ENCODE peak calls at places on chromosomes 1 and 21, in five cellular contexts. One of them, this sample, is unnamed.

GRCh38 chr1:64051801-64052200 is 151.6 kb upstream of the UBE2U start:
- DNase-seq in mesothelial cell of epicardium: no peak
- DNase-seq in endothelial cell: no peak
- DNase-seq in GM20000: no peak
- DNase-seq in ovary: no peak
- DNase-seq in this sample: no peak

GRCh38 chr21:31213787-31214186 is 130.3 kb downstream of the TIAM1 start:
- DNase-seq in ovary: no peak
- DNase-seq in mesothelial cell of epicardium: no peak
- DNase-seq in endothelial cell: no peak
- DNase-seq in GM20000: no peak
- DNase-seq in this sample: no peak

GRCh38 chr1:56788102-56788501 is 31.1 kb downstream of the FYB2 start:
- DNase-seq in ovary: no peak
- DNase-seq in endothelial cell: no peak
- DNase-seq in GM20000: no peak
- DNase-seq in mesothelial cell of epicardium: no peak
- DNase-seq in this sample: no peak

GRCh38 chr1:198108646-198109045 is 48.2 kb upstream of the NEK7 start:
- DNase-seq in GM20000: no peak
- DNase-seq in endothelial cell: no peak
- DNase-seq in ovary: no peak
- DNase-seq in mesothelial cell of epicardium: no peak
- DNase-seq in this sample: no peak

GRCh38 chr1:12505639-12506311 is 112.2 kb downstream of the DHRS3 start:
- DNase-seq in GM20000: no peak
- DNase-seq in endothelial cell: no peak
- DNase-seq in ovary: no peak
- DNase-seq in mesothelial cell of epicardium: no peak
- DNase-seq in this sample: no peak

GRCh38 chr1:30512253-30512921 is 211.0 kb downstream of the MATN1 start:
- DNase-seq in ovary: no peak
- DNase-seq in GM20000: no peak
- DNase-seq in endothelial cell: no peak
- DNase-seq in mesothelial cell of epicardium: no peak
- DNase-seq in this sample: no peak

GRCh38 chr1:23436520-23437354 is 12.2 kb upstream of the TCEA3 start:
- DNase-seq in mesothelial cell of epicardium: no peak
- DNase-seq in ovary: peak
- DNase-seq in endothelial cell: no peak
- DNase-seq in GM20000: no peak
- DNase-seq in this sample: no peak

GRCh38 chr1:145918992-145919939 is 749 bp upstream of the PEX11B start:
- DNase-seq in mesothelial cell of epicardium: no peak
- DNase-seq in ovary: peak
- DNase-seq in endothelial cell: peak
- DNase-seq in GM20000: peak
- DNase-seq in this sample: peak

GRCh38 chr1:20100632-20101355 is 18.5 kb downstream of the PLA2G2D start:
- DNase-seq in endothelial cell: peak
- DNase-seq in ovary: peak
- DNase-seq in mesothelial cell of epicardium: no peak
- DNase-seq in GM20000: peak
- DNase-seq in this sample: no peak

GRCh38 chr1:15417365-15417934 is 7.8 kb downstream of the EFHD2 start:
- DNase-seq in ovary: no peak
- DNase-seq in endothelial cell: no peak
- DNase-seq in GM20000: no peak
- DNase-seq in mesothelial cell of epicardium: no peak
- DNase-seq in this sample: peak

GRCh38 chr1:89259283-89259971 is 13.2 kb downstream of the GBP5 start:
- DNase-seq in ovary: no peak
- DNase-seq in endothelial cell: no peak
- DNase-seq in GM20000: no peak
- DNase-seq in mesothelial cell of epicardium: no peak
- DNase-seq in this sample: no peak

GRCh38 chr1:110689868-110690267 is 15.1 kb upstream of the KCNA3 start:
- DNase-seq in endothelial cell: no peak
- DNase-seq in mesothelial cell of epicardium: no peak
- DNase-seq in GM20000: no peak
- DNase-seq in ovary: no peak
- DNase-seq in this sample: no peak

GRCh38 chr1:110684476-110684875 is 9.7 kb upstream of the KCNA3 start:
- DNase-seq in GM20000: no peak
- DNase-seq in mesothelial cell of epicardium: no peak
- DNase-seq in ovary: no peak
- DNase-seq in endothelial cell: no peak
- DNase-seq in this sample: no peak

GRCh38 chr1:110682898-110683297 is 8.2 kb upstream of the KCNA3 start:
- DNase-seq in endothelial cell: no peak
- DNase-seq in GM20000: no peak
- DNase-seq in mesothelial cell of epicardium: no peak
- DNase-seq in ovary: no peak
- DNase-seq in this sample: no peak

GRCh38 chr1:110687244-110687643 is 12.5 kb upstream of the KCNA3 start:
- DNase-seq in mesothelial cell of epicardium: no peak
- DNase-seq in endothelial cell: no peak
- DNase-seq in ovary: no peak
- DNase-seq in GM20000: no peak
- DNase-seq in this sample: no peak

GRCh38 chr1:110686188-110686587 is 11.4 kb upstream of the KCNA3 start:
- DNase-seq in endothelial cell: no peak
- DNase-seq in GM20000: no peak
- DNase-seq in mesothelial cell of epicardium: no peak
- DNase-seq in ovary: no peak
- DNase-seq in this sample: no peak
- TF ChIP-seq CTCF in endothelial cell: no peak
- TF ChIP-seq CTCF in GM20000: peak
- TF ChIP-seq CTCF in mesothelial cell of epicardium: no peak
- TF ChIP-seq CTCF in ovary: no peak
- TF ChIP-seq CTCF in this sample: peak

GRCh38 chr21:38671716-38672115 is 134.0 kb upstream of the ETS2 start:
- DNase-seq in endothelial cell: no peak
- DNase-seq in GM20000: no peak
- DNase-seq in ovary: no peak
- DNase-seq in mesothelial cell of epicardium: no peak
- DNase-seq in this sample: no peak

GRCh38 chr21:38668067-38668466 is 137.7 kb upstream of the ETS2 start:
- DNase-seq in ovary: no peak
- DNase-seq in endothelial cell: no peak
- DNase-seq in GM20000: no peak
- DNase-seq in mesothelial cell of epicardium: no peak
- DNase-seq in this sample: no peak

GRCh38 chr21:38668501-38668900 is 137.2 kb upstream of the ETS2 start:
- DNase-seq in ovary: no peak
- DNase-seq in endothelial cell: no peak
- DNase-seq in mesothelial cell of epicardium: no peak
- DNase-seq in GM20000: no peak
- DNase-seq in this sample: no peak

GRCh38 chr21:38667466-38667865 is 138.3 kb upstream of the ETS2 start:
- DNase-seq in GM20000: no peak
- DNase-seq in ovary: no peak
- DNase-seq in mesothelial cell of epicardium: no peak
- DNase-seq in endothelial cell: no peak
- DNase-seq in this sample: peak

DNA sequence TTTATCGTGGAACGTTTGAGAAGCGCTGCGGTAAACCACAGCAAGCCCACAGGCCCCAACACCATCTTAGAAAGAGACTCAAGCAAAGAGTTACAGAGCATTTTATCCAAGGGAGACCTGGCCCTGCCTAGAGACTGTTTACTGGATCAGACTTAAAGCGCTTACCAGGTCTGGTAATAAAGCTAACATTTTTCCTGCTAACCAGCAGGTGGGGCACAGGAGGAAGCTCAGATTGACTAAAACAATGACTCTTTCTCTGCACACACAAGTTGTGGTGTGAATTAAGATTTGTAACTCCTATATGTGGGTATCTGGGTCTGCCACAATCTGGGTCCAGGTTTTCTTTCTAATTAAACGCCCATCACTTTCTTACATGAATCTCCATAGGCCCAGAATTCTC is 136.5 kb upstream of the ETS2 start:
- DNase-seq in ovary: no peak
- DNase-seq in endothelial cell: peak
- DNase-seq in GM20000: peak
- DNase-seq in mesothelial cell of epicardium: no peak
- DNase-seq in this sample: no peak
- TF ChIP-seq CTCF in ovary: no peak
- TF ChIP-seq CTCF in endothelial cell: no peak
- TF ChIP-seq CTCF in GM20000: peak
- TF ChIP-seq CTCF in mesothelial cell of epicardium: no peak
- TF ChIP-seq CTCF in this sample: peak

DNA sequence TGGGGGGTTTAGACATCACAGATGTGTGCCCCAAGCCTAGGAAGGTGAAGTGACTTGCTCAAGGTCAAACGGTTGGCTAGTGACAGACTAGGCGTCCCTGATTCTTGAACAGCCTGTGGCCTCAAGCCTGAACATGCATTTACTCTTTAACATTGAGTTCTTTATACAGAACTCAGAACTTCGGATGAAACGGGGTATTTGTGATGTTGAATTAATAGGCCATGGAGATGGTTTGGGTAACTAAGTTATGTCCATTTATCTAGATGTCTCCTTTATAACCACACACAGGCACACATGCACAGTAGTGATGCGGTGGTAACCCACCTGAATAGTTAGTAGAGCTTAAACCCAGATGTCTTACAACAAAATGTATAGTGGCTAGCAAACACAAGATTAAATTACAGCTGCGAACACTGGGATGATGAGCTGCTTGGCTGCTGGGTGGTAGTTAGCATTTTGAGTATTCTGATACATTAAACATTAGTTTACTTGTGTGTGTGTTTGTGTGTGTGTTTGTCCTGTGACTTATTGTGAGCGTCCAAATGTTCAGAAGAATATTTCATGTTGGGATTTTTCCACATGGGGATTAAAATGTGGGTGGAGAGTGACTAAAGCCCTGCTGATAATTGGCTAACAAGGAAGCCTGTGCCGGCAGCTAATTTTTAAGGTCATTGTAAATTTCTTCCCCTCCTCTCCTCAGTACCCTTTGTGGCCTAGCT is 2.3 kb downstream of the ATP1A1 start:
- DNase-seq in ovary: no peak
- DNase-seq in mesothelial cell of epicardium: no peak
- DNase-seq in endothelial cell: no peak
- DNase-seq in GM20000: no peak
- DNase-seq in this sample: no peak
- TF ChIP-seq CTCF in ovary: no peak
- TF ChIP-seq CTCF in mesothelial cell of epicardium: no peak
- TF ChIP-seq CTCF in endothelial cell: no peak
- TF ChIP-seq CTCF in GM20000: no peak
- TF ChIP-seq CTCF in this sample: no peak

GRCh38 chr1:159058751-159059150 is 17.8 kb downstream of the AIM2 start:
- DNase-seq in mesothelial cell of epicardium: no peak
- DNase-seq in GM20000: no peak
- DNase-seq in ovary: no peak
- DNase-seq in endothelial cell: no peak
- DNase-seq in this sample: no peak

GRCh38 chr1:159055181-159055621 is 21.4 kb downstream of the AIM2 start:
- DNase-seq in ovary: no peak
- DNase-seq in mesothelial cell of epicardium: no peak
- DNase-seq in endothelial cell: no peak
- DNase-seq in GM20000: no peak
- DNase-seq in this sample: no peak

GRCh38 chr1:159054427-159054826 is 22.1 kb downstream of the AIM2 start:
- DNase-seq in ovary: no peak
- DNase-seq in mesothelial cell of epicardium: no peak
- DNase-seq in endothelial cell: no peak
- DNase-seq in GM20000: no peak
- DNase-seq in this sample: no peak

GRCh38 chr1:159051436-159051835 is 25.1 kb downstream of the AIM2 start:
- DNase-seq in endothelial cell: no peak
- DNase-seq in mesothelial cell of epicardium: no peak
- DNase-seq in GM20000: no peak
- DNase-seq in ovary: no peak
- DNase-seq in this sample: no peak

DNA sequence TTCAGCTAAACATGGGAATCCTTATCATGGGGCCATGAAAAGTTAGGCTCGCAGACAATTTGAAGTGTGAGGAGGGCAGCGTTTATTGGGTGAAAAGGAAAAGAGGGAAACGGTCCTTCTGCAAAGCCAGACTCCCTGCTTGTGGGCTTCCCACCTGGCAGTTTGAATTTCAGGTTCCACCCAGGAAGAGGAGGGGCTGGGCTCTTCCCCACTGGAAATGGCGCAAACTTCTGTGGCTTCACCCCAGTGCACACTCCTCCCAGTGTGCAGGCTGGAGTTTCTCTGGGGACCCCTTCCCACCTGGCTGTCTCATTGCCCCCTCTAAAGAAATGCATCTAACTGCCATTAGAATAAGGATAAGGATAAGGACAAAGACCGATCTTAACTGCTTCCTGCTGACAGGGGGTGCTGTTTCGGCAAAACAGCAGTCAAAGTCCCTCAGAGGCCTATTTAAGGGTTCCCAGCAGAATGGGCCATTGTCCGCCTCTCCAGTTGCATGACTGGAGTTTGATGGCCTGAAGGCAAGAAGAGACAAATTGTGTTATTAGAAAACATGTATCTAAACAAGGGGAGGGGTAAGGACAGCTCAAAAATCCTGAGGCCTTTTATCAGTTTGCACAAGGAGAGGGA is 20.4 kb downstream of the AIM2 start:
- DNase-seq in mesothelial cell of epicardium: no peak
- DNase-seq in endothelial cell: no peak
- DNase-seq in GM20000: no peak
- DNase-seq in ovary: no peak
- DNase-seq in this sample: no peak
- TF ChIP-seq CTCF in mesothelial cell of epicardium: no peak
- TF ChIP-seq CTCF in endothelial cell: no peak
- TF ChIP-seq CTCF in GM20000: no peak
- TF ChIP-seq CTCF in ovary: no peak
- TF ChIP-seq CTCF in this sample: no peak

DNA sequence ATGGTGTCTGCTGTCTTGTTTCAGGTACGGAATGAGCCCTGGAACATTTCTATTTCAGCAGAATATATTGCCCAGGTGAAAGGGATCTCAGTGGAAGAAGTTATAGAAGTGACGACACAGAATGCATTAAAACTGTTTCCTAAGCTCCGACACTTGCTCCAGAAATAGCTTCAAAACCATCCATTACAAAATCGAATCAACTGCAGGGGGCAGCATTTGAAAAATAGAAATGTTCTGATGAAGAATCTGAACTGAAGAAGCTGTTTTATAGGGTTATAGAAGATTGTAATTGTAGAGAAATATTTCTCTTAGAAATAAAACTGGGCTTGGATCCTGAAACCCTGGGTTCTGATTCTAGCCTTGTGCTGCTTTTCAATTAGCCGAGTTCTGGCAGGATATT is 23.3 kb downstream of the TATDN3 start:
- DNase-seq in ovary: no peak
- DNase-seq in GM20000: no peak
- DNase-seq in endothelial cell: no peak
- DNase-seq in mesothelial cell of epicardium: no peak
- DNase-seq in this sample: no peak
- TF ChIP-seq CTCF in ovary: no peak
- TF ChIP-seq CTCF in GM20000: peak
- TF ChIP-seq CTCF in endothelial cell: no peak
- TF ChIP-seq CTCF in mesothelial cell of epicardium: peak
- TF ChIP-seq CTCF in this sample: no peak

DNA sequence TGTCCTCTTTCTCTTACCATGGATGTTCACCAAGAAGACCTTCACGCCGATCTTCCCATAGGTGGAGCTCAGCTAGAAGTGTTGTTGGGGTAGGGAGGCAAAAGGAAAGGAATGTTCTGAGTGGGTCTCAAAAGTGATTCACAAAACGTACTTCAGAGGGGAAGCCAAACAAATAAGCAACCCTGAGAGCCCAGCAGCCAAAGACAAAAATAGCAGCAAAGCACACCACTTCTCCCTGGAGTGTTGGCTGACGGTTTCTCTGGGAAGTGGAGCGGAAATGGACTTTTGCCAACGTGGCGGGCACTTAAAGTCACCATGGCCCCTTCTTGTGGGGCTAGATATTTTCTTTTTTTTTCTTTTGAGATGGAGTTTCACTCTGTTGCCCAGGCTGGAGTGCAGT is 23.1 kb downstream of the SLC26A9 start:
- DNase-seq in mesothelial cell of epicardium: no peak
- DNase-seq in ovary: no peak
- DNase-seq in GM20000: no peak
- DNase-seq in endothelial cell: no peak
- DNase-seq in this sample: no peak
- TF ChIP-seq CTCF in mesothelial cell of epicardium: no peak
- TF ChIP-seq CTCF in ovary: no peak
- TF ChIP-seq CTCF in GM20000: no peak
- TF ChIP-seq CTCF in endothelial cell: no peak
- TF ChIP-seq CTCF in this sample: no peak